ENCODE peak calls at places on chromosomes 7 and 10, in four cellular contexts. K is activated CD4-positive, alpha-beta T cell treated with anti-CD3 and anti-CD28 coated beads for 48 hours; H is stimulated activated CD4-positive, alpha-beta T cell treated with anti-CD3 and anti-CD28 coated beads, Interleukin-4, amount 100 ng/mL, for 1 hour; M is kidney glomerular epithelial cell. R is an unnamed sample.

GRCh38 chr7:7090460-7090859 is 91.9 kb upstream of the C1GALT1 start:
- DNase-seq in K (no peak), H (no peak), M (no peak), R (no peak)

GRCh38 chr10:133421336-133422222 is 2.8 kb downstream of the SPRN start:
- DNase-seq in K (no peak), H (no peak), M (no peak), R (no peak)

GRCh38 chr7:42572561-42572960 is 335.6 kb upstream of the GLI3 start:
- DNase-seq in M (no peak), H (no peak), K (no peak), R (no peak)

GRCh38 chr7:2724453-2725177 is 36.6 kb downstream of the AMZ1 start:
- DNase-seq in M (no peak), H (no peak), K (peak), R (no peak)

GRCh38 chr10:48945441-48946143 is 6.0 kb upstream of the LRRC18 start:
- DNase-seq in H (no peak), K (no peak), M (no peak), R (no peak)

GRCh38 chr10:7111574-7111973 is 299.3 kb downstream of the SFMBT2 start:
- DNase-seq in M (peak), K (no peak), H (no peak), R (no peak)

GRCh38 chr10:3173173-3173878 is 744 bp upstream of the PITRM1 start:
- DNase-seq in M (no peak), K (peak), H (no peak), R (no peak)

GRCh38 chr7:117630501-117630900 is 150.7 kb downstream of the CFTR start:
- DNase-seq in M (no peak), K (no peak), H (no peak), R (no peak)

GRCh38 chr10:71766717-71767419 is 6.5 kb downstream of the VSIR start:
- DNase-seq in M (peak), H (no peak), K (no peak), R (no peak)

GRCh38 chr7:126605553-126605952 is 647.2 kb downstream of the GRM8 start:
- DNase-seq in M (no peak), H (no peak), K (no peak), R (no peak)

R was measured in CD4-positive, alpha-beta memory T cell.